ENCODE peak calls at places on chromosomes 16 and 17, in four cellular contexts. N is gastrocnemius medialis, W is brain microvascular endothelial cell, R is IMR-90. Z is an unnamed sample.

GRCh38 chr17:55845385-55845784 is 94.5 kb downstream of the PCTP start:
- DNase-seq in R (peak; percentile 20), N (peak; percentile 25), W (peak; percentile 10), Z (no peak)

GRCh38 chr17:59558953-59559352 is 6.5 kb upstream of the DHX40 start:
- DNase-seq in N (no peak), R (peak; percentile 7), W (no peak), Z (no peak)

GRCh38 chr17:59365383-59365981 is 34.0 kb downstream of the YPEL2 start:
- DNase-seq in R (no peak), W (no peak), N (no peak), Z (no peak)

GRCh38 chr17:43341705-43342600 is 56.8 kb upstream of the ARL4D start:
- DNase-seq in W (peak; percentile 20), N (no peak), R (peak; percentile 74), Z (peak; percentile 46)

GRCh38 chr17:63698381-63698885 is 1.5 kb downstream of the LIMD2 start:
- DNase-seq in W (no peak), N (no peak), R (no peak), Z (no peak)

GRCh38 chr17:63775420-63775819 is 1.4 kb downstream of the DDX42 start:
- DNase-seq in W (no peak), R (no peak), N (no peak), Z (no peak)

GRCh38 chr17:32813021-32813420 is 63.9 kb downstream of the MYO1D start:
- DNase-seq in W (peak; percentile 50), R (no peak), N (no peak), Z (no peak)

GRCh38 chr17:65177901-65178300 is 40.7 kb downstream of the RGS9 start:
- DNase-seq in W (peak; percentile 52), N (no peak), R (peak; percentile 83), Z (no peak)

GRCh38 chr17:8662973-8663372 is 32.4 kb upstream of the MYH10 start:
- DNase-seq in W (no peak), N (no peak), R (no peak), Z (no peak)

GRCh38 chr16:10325783-10326543 is 59.9 kb upstream of the ATF7IP2 start:
- DNase-seq in R (no peak), N (no peak), W (no peak), Z (no peak)

GRCh38 chr17:20952183-20952582 is 90.6 kb downstream of the USP22 start:
- DNase-seq in W (no peak), R (no peak), N (no peak), Z (no peak)

GRCh38 chr16:87203060-87203656 is 114.0 kb downstream of the C16orf95 start:
- DNase-seq in N (peak; percentile 36), W (peak; percentile 91), R (peak; percentile 77), Z (no peak)

GRCh38 chr17:42991471-42991870 is 6.7 kb upstream of the RPL27 start:
- DNase-seq in W (no peak), R (no peak), N (no peak), Z (no peak)

GRCh38 chr16:67988675-67989074 is 8.4 kb upstream of the DPEP3 start:
- DNase-seq in N (no peak), W (no peak), R (no peak), Z (no peak)

GRCh38 chr17:43219001-43219400 is 7.3 kb downstream of the TMEM106A start:
- DNase-seq in W (no peak), N (no peak), R (no peak), Z (no peak)

GRCh38 chr16:57471209-57471608 is 8.7 kb downstream of the POLR2C start:
- DNase-seq in W (no peak), N (no peak), R (no peak), Z (no peak)

GRCh38 chr16:82016268-82016667 is 5.0 kb upstream of the SDR42E1 start:
- DNase-seq in N (no peak), R (peak; percentile 14), W (peak; percentile 66), Z (no peak)

GRCh38 chr17:35930211-35931065 is at the start of gene RDM1:
- DNase-seq in W (peak; percentile 53), R (peak; percentile 34), N (no peak), Z (no peak)

GRCh38 chr17:979539-980405 is at the start of gene NXN:
- DNase-seq in R (peak; percentile 65), N (peak; percentile 77), W (peak; percentile 49), Z (no peak)

GRCh38 chr16:47971225-47971624 is 184.6 kb downstream of the ABCC12 start:
- DNase-seq in W (no peak), R (no peak), N (no peak), Z (no peak)

GRCh38 chr17:1709971-1710806 is at the start of gene TLCD2:
- DNase-seq in W (peak; percentile 55), R (peak; percentile 65), N (peak; percentile 67), Z (no peak)

GRCh38 chr16:69917739-69918138 is 33.4 kb upstream of the CLEC18A start:
- DNase-seq in W (peak; percentile 95), R (peak; percentile 99), N (peak; percentile 75), Z (peak; percentile 79)

GRCh38 chr17:40824015-40824832 is 1.8 kb upstream of the KRT10 start:
- DNase-seq in W (no peak), R (no peak), N (no peak), Z (no peak)

GRCh38 chr16:86931410-86931941 is 353.1 kb downstream of the FOXL1 start:
- DNase-seq in R (peak; percentile 89), W (peak; percentile 86), N (no peak), Z (peak; percentile 52)

GRCh38 chr16:49594706-49595534 is 221.3 kb downstream of the C16orf78 start:
- DNase-seq in R (no peak), N (no peak), W (no peak), Z (no peak)

GRCh38 chr17:8151641-8152111 is 528 bp downstream of the PER1 start:
- DNase-seq in W (no peak), N (peak; percentile 97), R (peak; percentile 67), Z (no peak)

DNA sequence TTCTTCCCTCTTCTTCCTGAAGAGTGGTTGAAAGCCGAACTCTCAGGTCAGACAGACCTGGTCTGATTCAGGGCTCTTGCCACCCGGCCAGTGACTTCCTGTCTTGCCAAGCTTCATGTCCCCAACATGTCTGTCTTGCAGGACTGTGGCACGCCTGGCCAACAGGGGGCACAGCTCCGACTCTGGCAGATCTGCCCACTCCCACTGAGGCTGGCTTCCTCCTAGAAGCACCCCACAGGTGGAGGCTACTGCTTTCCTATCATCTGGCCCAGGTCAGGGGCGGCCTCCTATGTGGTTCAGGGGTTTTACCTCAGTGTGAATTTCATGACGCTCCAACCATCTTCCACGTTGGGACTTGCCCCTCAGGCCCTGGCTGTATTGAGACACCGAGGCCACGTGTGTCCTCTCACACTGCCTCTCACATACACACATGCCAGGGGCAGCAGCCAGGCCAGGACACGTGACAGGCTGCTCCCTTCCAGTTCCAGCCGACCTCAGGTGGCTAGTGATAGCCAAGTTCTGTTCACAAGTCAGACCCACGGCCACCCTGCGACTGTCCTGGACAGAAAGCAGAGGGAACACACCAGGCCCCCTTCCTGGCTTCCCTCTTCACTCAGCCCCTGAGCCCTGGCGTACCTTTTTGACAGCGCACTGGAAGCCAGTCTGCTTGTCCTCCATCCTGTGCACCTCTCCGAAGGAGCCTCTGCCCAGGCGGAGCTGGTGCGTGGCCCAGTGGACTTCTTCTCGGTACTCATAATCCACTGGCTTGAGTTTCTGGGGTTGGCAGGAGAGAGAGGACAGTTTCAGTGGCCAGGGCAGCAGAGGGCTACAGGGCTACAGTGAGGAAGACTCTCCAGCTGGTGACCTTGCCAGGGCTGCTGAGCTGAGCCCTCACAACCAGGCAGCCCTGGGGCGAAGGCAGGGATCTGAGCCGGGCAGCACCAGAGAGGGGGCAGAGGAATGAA is 22.6 kb upstream of the SPATA32 start:
- DNase-seq in R (no peak), W (no peak), N (peak; percentile 98), Z (no peak)
- TF ChIP-seq CTCF in R (peak; percentile 15), W (peak; percentile 61), N (peak; percentile 52), Z (peak; percentile 23)

GRCh38 chr17:79943354-79944241 is 92.1 kb downstream of the TBC1D16 start:
- DNase-seq in N (no peak), R (no peak), W (no peak), Z (no peak)
- H3K36me3 ChIP-seq in N (peaks cover 11% of the 10 kb centered on the region), R (peaks cover 50% of the 10 kb centered on the region), W (peaks cover 17% of the 10 kb centered on the region), Z (peaks cover 17% of the 10 kb centered on the region)

GRCh38 chr16:88451586-88452484 is 1.2 kb upstream of the ZFPM1 start:
- DNase-seq in N (no peak), R (no peak), W (no peak), Z (no peak)

GRCh38 chr16:88452485-88453216 is 429 bp upstream of the ZFPM1 start:
- DNase-seq in R (peak; percentile 89), N (peak; percentile 94), W (peak; percentile 92), Z (peak; percentile 62)

GRCh38 chr16:88454315-88455057 is 1.4 kb downstream of the ZFPM1 start:
- DNase-seq in R (no peak), W (no peak), N (no peak), Z (no peak)

GRCh38 chr16:88453217-88453531 is at the start of gene ZFPM1:
- DNase-seq in W (no peak), N (no peak), R (no peak), Z (no peak)

GRCh38 chr16:88453621-88454314 is 688 bp downstream of the ZFPM1 start:
- DNase-seq in R (no peak), N (no peak), W (no peak), Z (no peak)
- H3K4me3 ChIP-seq in R (peak overlapping the region; percentile 55), N (peak overlapping the region; percentile 58), W (peak overlapping the region; percentile 51), Z (peak overlapping the region; percentile 50)

DNA sequence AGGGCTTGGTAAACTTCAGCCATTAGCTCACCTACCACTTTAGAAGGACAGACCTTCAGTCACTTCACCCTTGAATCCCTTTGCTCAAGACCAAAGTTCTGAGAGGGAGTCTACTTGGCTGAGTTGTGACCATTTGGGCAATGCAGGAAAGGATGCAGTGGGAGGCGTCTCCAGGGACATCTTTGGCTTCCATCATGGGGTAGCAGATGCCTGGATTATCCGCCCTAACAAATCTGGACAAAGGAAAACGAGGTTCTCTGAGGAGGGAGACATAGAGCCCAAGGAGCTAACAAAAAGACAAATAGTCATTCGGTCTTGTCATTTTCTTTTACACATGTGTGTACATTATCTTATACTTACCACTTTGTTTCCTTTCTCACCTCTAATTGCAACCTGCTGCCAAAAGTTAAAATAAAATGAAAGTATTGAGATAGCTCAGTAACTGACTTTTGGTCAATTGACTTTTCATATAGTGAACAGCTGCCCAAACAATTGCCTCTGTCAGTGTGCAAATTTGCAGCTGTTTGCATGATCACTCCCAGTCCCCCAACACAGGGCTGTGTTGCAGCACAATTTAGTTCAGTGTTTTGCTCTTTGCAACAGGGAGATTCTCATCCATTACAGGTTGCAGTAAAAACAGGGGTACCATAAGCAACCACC is 108.9 kb upstream of the EEF2KMT start:
- DNase-seq in W (no peak), N (no peak), R (no peak), Z (no peak)
- TF ChIP-seq CTCF in W (no peak), N (no peak), R (no peak), Z (no peak)

GRCh38 chr16:929227-929669 is 41.5 kb downstream of the LMF1 start:
- DNase-seq in W (no peak), R (no peak), N (no peak), Z (no peak)
- H3K36me3 ChIP-seq in W (no peaks in the 10 kb centered on the region), R (peaks cover 10% of the 10 kb centered on the region), N (peaks cover 36% of the 10 kb centered on the region), Z (peaks cover 7% of the 10 kb centered on the region)

Z was measured in BJ.